ENCODE peak calls at places on chromosomes 13 and 19, in eight cellular contexts. One of them, this sample, is unnamed.

GRCh38 chr19:54470991-54471782 is 1.9 kb downstream of the CDC42EP5 start:
- DNase-seq in AG09319: no peak
- DNase-seq in GM12865: no peak
- DNase-seq in thoracic aorta: no peak
- DNase-seq in thyroid gland: peak; percentile 22
- DNase-seq in H9: peak; percentile 45
- DNase-seq in fibroblast of the aortic adventitia: no peak
- DNase-seq in nephron progenitor cell: peak; percentile 37
- DNase-seq in this sample: peak; percentile 55

GRCh38 chr19:29645911-29646310 is 19.4 kb upstream of the PLEKHF1 start:
- DNase-seq in AG09319: peak; percentile 52
- DNase-seq in thoracic aorta: no peak
- DNase-seq in H9: no peak
- DNase-seq in nephron progenitor cell: no peak
- DNase-seq in fibroblast of the aortic adventitia: peak; percentile 92
- DNase-seq in thyroid gland: peak; percentile 67
- DNase-seq in GM12865: peak; percentile 46
- DNase-seq in this sample: no peak

GRCh38 chr19:6947745-6948144 is 60.4 kb downstream of the ADGRE1 start:
- DNase-seq in fibroblast of the aortic adventitia: peak; percentile 11
- DNase-seq in thyroid gland: no peak
- DNase-seq in H9: no peak
- DNase-seq in AG09319: peak; percentile 28
- DNase-seq in thoracic aorta: no peak
- DNase-seq in nephron progenitor cell: no peak
- DNase-seq in GM12865: peak; percentile 80
- DNase-seq in this sample: peak; percentile 66

GRCh38 chr19:48553676-48554384 is 1.9 kb downstream of the SULT2B1 start:
- DNase-seq in thyroid gland: peak; percentile 51
- DNase-seq in thoracic aorta: no peak
- DNase-seq in GM12865: no peak
- DNase-seq in H9: peak; percentile 54
- DNase-seq in fibroblast of the aortic adventitia: peak; percentile 69
- DNase-seq in nephron progenitor cell: peak; percentile 42
- DNase-seq in AG09319: no peak
- DNase-seq in this sample: no peak

GRCh38 chr19:32373614-32374295 is 28.3 kb downstream of the ZNF507 start:
- DNase-seq in H9: no peak
- DNase-seq in thoracic aorta: peak; percentile 15
- DNase-seq in GM12865: no peak
- DNase-seq in nephron progenitor cell: no peak
- DNase-seq in AG09319: peak; percentile 93
- DNase-seq in fibroblast of the aortic adventitia: peak; percentile 99
- DNase-seq in thyroid gland: peak; percentile 32
- DNase-seq in this sample: no peak

GRCh38 chr19:1027953-1028902 is 1.8 kb downstream of the CNN2 start:
- DNase-seq in fibroblast of the aortic adventitia: peak; percentile 96
- DNase-seq in GM12865: peak; percentile 86
- DNase-seq in H9: peak; percentile 77
- DNase-seq in nephron progenitor cell: peak; percentile 79
- DNase-seq in thyroid gland: peak; percentile 80
- DNase-seq in thoracic aorta: no peak
- DNase-seq in AG09319: peak; percentile 94
- DNase-seq in this sample: peak; percentile 78

GRCh38 chr13:75489502-75490263 is 7.7 kb upstream of the TBC1D4 start:
- DNase-seq in GM12865: peak; percentile 78
- DNase-seq in nephron progenitor cell: no peak
- DNase-seq in thyroid gland: peak; percentile 85
- DNase-seq in fibroblast of the aortic adventitia: peak; percentile 40
- DNase-seq in H9: no peak
- DNase-seq in AG09319: peak; percentile 45
- DNase-seq in thoracic aorta: no peak
- DNase-seq in this sample: peak; percentile 39

GRCh38 chr13:42547615-42548014 is 26.3 kb upstream of the TNFSF11 start:
- DNase-seq in GM12865: peak; percentile 20
- DNase-seq in AG09319: no peak
- DNase-seq in thyroid gland: no peak
- DNase-seq in nephron progenitor cell: no peak
- DNase-seq in thoracic aorta: no peak
- DNase-seq in fibroblast of the aortic adventitia: no peak
- DNase-seq in H9: no peak
- DNase-seq in this sample: no peak

GRCh38 chr13:78102121-78102677 is 183.6 kb upstream of the EDNRB start:
- DNase-seq in AG09319: peak; percentile 52
- DNase-seq in H9: no peak
- DNase-seq in nephron progenitor cell: no peak
- DNase-seq in GM12865: peak; percentile 14
- DNase-seq in thoracic aorta: no peak
- DNase-seq in thyroid gland: peak; percentile 22
- DNase-seq in fibroblast of the aortic adventitia: peak; percentile 93
- DNase-seq in this sample: no peak

GRCh38 chr19:294819-295686 is 3.9 kb upstream of the PLPP2 start:
- DNase-seq in thoracic aorta: no peak
- DNase-seq in GM12865: peak; percentile 24
- DNase-seq in H9: peak; percentile 80
- DNase-seq in AG09319: no peak
- DNase-seq in thyroid gland: peak; percentile 13
- DNase-seq in nephron progenitor cell: peak; percentile 75
- DNase-seq in fibroblast of the aortic adventitia: peak; percentile 31
- DNase-seq in this sample: peak; percentile 85

GRCh38 chr19:10670876-10671804 is 17.0 kb downstream of the ILF3 start:
- DNase-seq in thyroid gland: no peak
- DNase-seq in AG09319: no peak
- DNase-seq in GM12865: no peak
- DNase-seq in nephron progenitor cell: no peak
- DNase-seq in thoracic aorta: no peak
- DNase-seq in fibroblast of the aortic adventitia: no peak
- DNase-seq in H9: no peak
- DNase-seq in this sample: no peak

GRCh38 chr19:46719629-46720515 is 3.0 kb upstream of the PRKD2 start:
- DNase-seq in nephron progenitor cell: no peak
- DNase-seq in thoracic aorta: no peak
- DNase-seq in AG09319: no peak
- DNase-seq in GM12865: no peak
- DNase-seq in fibroblast of the aortic adventitia: no peak
- DNase-seq in H9: no peak
- DNase-seq in thyroid gland: no peak
- DNase-seq in this sample: no peak

GRCh38 chr13:24670927-24671326 is 9.3 kb upstream of the ATP12A start:
- DNase-seq in fibroblast of the aortic adventitia: peak; percentile 8
- DNase-seq in thoracic aorta: no peak
- DNase-seq in thyroid gland: no peak
- DNase-seq in AG09319: no peak
- DNase-seq in GM12865: peak; percentile 54
- DNase-seq in nephron progenitor cell: peak; percentile 30
- DNase-seq in H9: peak; percentile 78
- DNase-seq in this sample: no peak

GRCh38 chr19:31113250-31113685 is 236.0 kb downstream of the TSHZ3 start:
- DNase-seq in GM12865: no peak
- DNase-seq in thyroid gland: no peak
- DNase-seq in thoracic aorta: no peak
- DNase-seq in nephron progenitor cell: no peak
- DNase-seq in fibroblast of the aortic adventitia: peak; percentile 41
- DNase-seq in H9: no peak
- DNase-seq in AG09319: no peak
- DNase-seq in this sample: no peak

GRCh38 chr19:6740589-6741348 is 1.3 kb downstream of the TRIP10 start:
- DNase-seq in fibroblast of the aortic adventitia: no peak
- DNase-seq in AG09319: no peak
- DNase-seq in thyroid gland: peak; percentile 39
- DNase-seq in nephron progenitor cell: peak; percentile 63
- DNase-seq in H9: peak; percentile 69
- DNase-seq in thoracic aorta: no peak
- DNase-seq in GM12865: peak; percentile 68
- DNase-seq in this sample: peak; percentile 70

DNA sequence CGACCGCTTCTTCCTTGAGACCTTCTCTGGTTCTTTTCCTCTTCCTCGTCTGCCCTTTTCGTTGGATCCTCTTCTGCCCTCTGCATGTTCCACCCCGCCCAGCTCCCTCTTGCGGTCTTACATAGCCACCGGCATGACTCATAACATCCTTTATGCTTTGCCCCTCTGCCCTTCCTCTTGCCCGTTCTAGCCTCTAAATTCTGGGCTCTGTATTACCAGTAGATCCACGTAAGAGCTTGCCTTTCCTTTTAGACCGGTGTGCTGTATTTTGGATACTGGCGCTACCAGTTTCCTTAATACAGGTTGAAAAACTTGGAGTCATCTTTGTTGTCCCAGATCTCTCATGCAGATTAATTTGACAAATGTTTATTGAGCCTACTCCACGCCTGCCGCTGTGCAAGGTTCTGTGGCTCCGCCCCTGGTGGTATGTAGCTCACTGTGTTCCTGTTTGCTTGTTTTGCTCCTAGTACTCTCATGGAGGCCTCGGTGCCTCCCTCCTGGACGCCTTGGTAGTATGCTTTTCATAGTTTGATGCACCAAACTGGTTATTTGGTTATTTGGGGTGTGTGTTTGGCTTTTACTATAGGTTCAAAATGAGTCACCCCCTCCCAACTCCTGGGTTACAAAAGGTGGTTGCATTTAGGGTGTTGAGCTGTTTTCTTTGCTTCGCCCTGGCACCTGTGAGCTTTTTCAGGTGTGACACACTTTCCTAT is 1.7 kb downstream of the GTF3A start:
- DNase-seq in GM12865: peak; percentile 84
- DNase-seq in H9: peak; percentile 70
- DNase-seq in thoracic aorta: peak; percentile 30
- DNase-seq in thyroid gland: peak; percentile 30
- DNase-seq in fibroblast of the aortic adventitia: peak; percentile 78
- DNase-seq in AG09319: no peak
- DNase-seq in nephron progenitor cell: peak; percentile 40
- DNase-seq in this sample: peak; percentile 58
- TF ChIP-seq CTCF in GM12865: peak; percentile 28
- TF ChIP-seq CTCF in H9: peak; percentile 62
- TF ChIP-seq CTCF in thoracic aorta: no peak
- TF ChIP-seq CTCF in thyroid gland: peak; percentile 30
- TF ChIP-seq CTCF in fibroblast of the aortic adventitia: peak; percentile 69
- TF ChIP-seq CTCF in AG09319: peak; percentile 48
- TF ChIP-seq CTCF in nephron progenitor cell: peak; percentile 29
- TF ChIP-seq CTCF in this sample: peak; percentile 31

DNA sequence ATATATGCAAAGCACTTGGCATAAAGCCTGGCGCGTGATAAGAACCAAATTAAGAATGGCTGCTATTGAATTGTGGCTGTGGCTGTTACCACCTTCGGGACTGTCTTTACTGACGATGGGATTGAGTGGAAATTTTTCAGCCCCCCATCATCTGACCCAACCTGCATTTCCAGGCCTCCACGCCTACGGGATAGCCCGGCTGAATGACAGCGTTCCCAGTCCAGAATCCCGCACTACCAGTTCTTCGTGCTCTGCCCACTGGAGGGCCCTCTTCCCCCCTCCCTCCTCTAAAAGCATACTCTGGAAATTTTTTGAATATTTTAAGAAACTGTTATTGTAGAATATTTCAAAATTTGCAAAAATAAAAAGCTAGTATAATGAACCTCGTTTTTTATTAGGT is 11.0 kb downstream of the KRTDAP start:
- DNase-seq in fibroblast of the aortic adventitia: no peak
- DNase-seq in thoracic aorta: no peak
- DNase-seq in GM12865: no peak
- DNase-seq in H9: no peak
- DNase-seq in nephron progenitor cell: no peak
- DNase-seq in AG09319: no peak
- DNase-seq in thyroid gland: no peak
- DNase-seq in this sample: no peak
- TF ChIP-seq CTCF in fibroblast of the aortic adventitia: no peak
- TF ChIP-seq CTCF in thoracic aorta: no peak
- TF ChIP-seq CTCF in GM12865: no peak
- TF ChIP-seq CTCF in H9: peak; percentile 51
- TF ChIP-seq CTCF in nephron progenitor cell: no peak
- TF ChIP-seq CTCF in AG09319: no peak
- TF ChIP-seq CTCF in thyroid gland: no peak
- TF ChIP-seq CTCF in this sample: no peak

DNA sequence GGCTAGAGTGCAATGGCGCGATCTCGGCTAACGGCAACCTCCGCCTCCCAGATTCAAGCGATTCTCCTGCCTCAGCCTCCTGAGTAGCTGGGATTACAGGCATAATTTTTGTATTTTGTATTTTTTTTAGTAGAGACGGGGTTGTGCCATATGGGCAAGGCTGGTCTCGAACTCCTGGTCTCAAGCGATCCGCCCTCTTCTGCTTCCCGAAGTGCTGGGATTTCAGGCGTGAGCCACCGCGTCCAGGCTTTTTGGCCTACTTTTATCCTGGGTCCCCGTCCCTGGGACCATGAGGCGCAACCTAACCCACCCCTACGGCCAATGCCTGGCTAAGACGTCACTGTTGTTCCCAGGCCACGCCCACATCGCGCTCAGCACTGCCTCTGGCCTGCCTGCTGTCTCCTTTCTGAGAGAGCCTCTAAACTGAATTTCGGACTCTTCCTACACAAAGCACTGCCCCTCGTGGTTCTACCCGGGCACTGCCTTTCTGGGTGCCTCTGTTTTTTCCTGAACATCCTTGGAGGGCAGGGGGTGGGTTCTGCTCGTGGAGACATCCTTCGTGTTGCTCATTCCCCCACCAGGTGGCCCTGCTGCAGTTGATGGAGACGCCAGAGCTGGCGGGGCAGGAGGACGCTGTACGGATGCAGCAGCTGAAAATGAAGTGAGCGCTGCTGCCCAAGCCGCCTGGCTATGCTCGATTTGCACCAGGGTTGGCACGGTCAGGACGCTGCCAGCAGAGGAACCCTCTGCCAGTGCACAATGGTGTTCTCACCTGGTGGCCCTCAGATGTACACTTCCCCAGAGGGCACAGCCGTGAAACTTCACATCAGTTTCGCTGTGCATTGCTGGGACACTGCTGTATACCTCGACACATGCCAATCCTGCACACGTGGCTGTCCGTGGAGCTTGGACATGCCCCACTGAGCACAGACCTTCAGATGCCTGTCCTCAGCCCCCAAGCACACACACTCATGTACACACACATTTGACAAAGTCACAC is 2.0 kb downstream of the REX1BD start:
- DNase-seq in GM12865: peak; percentile 41
- DNase-seq in thyroid gland: no peak
- DNase-seq in H9: peak; percentile 98
- DNase-seq in fibroblast of the aortic adventitia: no peak
- DNase-seq in thoracic aorta: no peak
- DNase-seq in AG09319: no peak
- DNase-seq in nephron progenitor cell: peak; percentile 92
- DNase-seq in this sample: peak; percentile 49
- TF ChIP-seq CTCF in GM12865: peak; percentile 16
- TF ChIP-seq CTCF in thyroid gland: no peak
- TF ChIP-seq CTCF in H9: peak; percentile 77
- TF ChIP-seq CTCF in fibroblast of the aortic adventitia: no peak
- TF ChIP-seq CTCF in thoracic aorta: no peak
- TF ChIP-seq CTCF in AG09319: peak; percentile 43
- TF ChIP-seq CTCF in nephron progenitor cell: peak; percentile 62
- TF ChIP-seq CTCF in this sample: no peak

DNA sequence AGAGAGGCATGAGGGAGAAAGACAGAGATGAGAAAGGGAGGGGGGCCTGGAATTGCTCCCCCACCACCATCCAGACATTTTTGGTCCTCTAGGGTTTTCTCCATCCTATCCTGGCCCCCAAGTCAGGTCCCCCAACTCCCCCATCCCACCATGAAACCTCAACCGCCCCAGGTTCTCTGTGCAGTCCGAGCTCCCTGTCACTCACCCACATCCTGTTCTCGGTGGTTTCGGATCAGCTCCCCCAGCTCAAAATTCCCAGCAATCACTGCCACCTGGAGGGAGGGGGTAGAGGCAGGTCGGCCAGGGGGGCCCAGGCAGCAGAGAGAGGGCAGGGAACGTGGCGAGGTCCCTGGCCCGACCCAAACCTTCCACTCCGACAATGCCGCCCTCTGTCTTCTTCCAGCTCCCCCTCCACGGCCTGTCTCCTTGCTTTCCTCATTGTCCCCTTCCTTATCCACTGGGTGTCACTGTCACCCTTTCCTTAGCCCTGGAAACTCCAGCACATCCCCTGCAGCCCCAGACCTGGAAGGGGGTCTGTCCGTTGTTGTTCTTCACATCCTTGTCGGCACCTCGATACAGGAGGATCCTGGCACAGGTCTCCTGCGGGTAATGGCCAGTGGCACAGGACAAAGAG is 15.6 kb downstream of the SHANK1 start:
- DNase-seq in thyroid gland: no peak
- DNase-seq in H9: peak; percentile 71
- DNase-seq in thoracic aorta: no peak
- DNase-seq in GM12865: no peak
- DNase-seq in nephron progenitor cell: no peak
- DNase-seq in AG09319: no peak
- DNase-seq in fibroblast of the aortic adventitia: no peak
- DNase-seq in this sample: no peak
- TF ChIP-seq CTCF in thyroid gland: no peak
- TF ChIP-seq CTCF in H9: peak; percentile 59
- TF ChIP-seq CTCF in thoracic aorta: no peak
- TF ChIP-seq CTCF in GM12865: no peak
- TF ChIP-seq CTCF in nephron progenitor cell: peak; percentile 28
- TF ChIP-seq CTCF in AG09319: no peak
- TF ChIP-seq CTCF in fibroblast of the aortic adventitia: no peak
- TF ChIP-seq CTCF in this sample: no peak

This sample was measured in GM20000.